ENCODE peak calls at places on chromosomes 2 and 18, in five cellular contexts. Y is iPS DF 6.9, B is aorta, W is mammary epithelial cell, A is tibial nerve. Q is an unnamed sample. For H3K4me1 and H3K36me3, the result is how much of the 10 kb centered on the place peaks cover.

GRCh38 chr2:48471048-48471474 is 58.9 kb upstream of the STON1 start:
- DNase-seq in Y (peak), B (no peak), W (peak), A (peak), Q (no peak)

GRCh38 chr2:106165064-106165463 is 29.0 kb downstream of the UXS1 start:
- DNase-seq in Y (peak), B (no peak), W (no peak), A (no peak), Q (no peak)

GRCh38 chr2:12948231-12948962 is 231.7 kb downstream of the TRIB2 start:
- DNase-seq in Y (no peak), B (no peak), W (no peak), A (no peak), Q (no peak)

GRCh38 chr2:3268705-3269029 is 109.0 kb downstream of the EIPR1 start:
- DNase-seq in Y (no peak), B (no peak), W (no peak), A (no peak), Q (no peak)

GRCh38 chr2:29000481-29000880 is 19.4 kb downstream of the TOGARAM2 start:
- DNase-seq in Y (no peak), B (no peak), W (no peak), A (peak), Q (no peak)

GRCh38 chr18:58847383-58848071 is 17.1 kb upstream of the ZNF532 start:
- DNase-seq in Y (peak), B (no peak), W (no peak), A (no peak), Q (no peak)

GRCh38 chr2:84884396-84884795 is 3.5 kb upstream of the TRABD2A start:
- DNase-seq in Y (no peak), B (no peak), W (no peak), A (no peak), Q (no peak)

GRCh38 chr2:173415663-173416469 is 61.2 kb downstream of the CDCA7 start:
- DNase-seq in Y (no peak), B (no peak), W (no peak), A (no peak), Q (no peak)

GRCh38 chr2:181319291-181319690 is 137.9 kb upstream of the ITGA4 start:
- DNase-seq in Y (no peak), B (no peak), W (no peak), A (no peak), Q (no peak)

GRCh38 chr2:195639959-195640358 is 17.1 kb upstream of the SLC39A10 start:
- DNase-seq in Y (no peak), B (no peak), W (no peak), A (no peak), Q (no peak)

GRCh38 chr2:211035548-211036185 is 479.3 kb downstream of the CPS1 start:
- DNase-seq in Y (no peak), B (no peak), W (peak), A (peak), Q (no peak)

GRCh38 chr2:163778045-163778753 is 42.4 kb upstream of the FIGN start:
- DNase-seq in Y (no peak), B (peak), W (peak), A (no peak), Q (no peak)

GRCh38 chr18:51890762-51891161 is 449.2 kb upstream of the DCC start:
- DNase-seq in Y (no peak), B (no peak), W (peak), A (no peak), Q (no peak)

GRCh38 chr2:48144777-48145176 is 238.5 kb upstream of the FBXO11 start:
- DNase-seq in Y (no peak), B (no peak), W (no peak), A (no peak), Q (peak)

GRCh38 chr2:44713170-44713569 is 228.3 kb upstream of the SIX3 start:
- DNase-seq in Y (no peak), B (no peak), W (peak), A (no peak), Q (peak)

GRCh38 chr18:73945130-73945792 is 202.4 kb downstream of the FBXO15 start:
- DNase-seq in Y (no peak), B (no peak), W (no peak), A (no peak), Q (no peak)

GRCh38 chr2:235839226-235839625 is 329.0 kb downstream of the GBX2 start:
- DNase-seq in Y (no peak), B (no peak), W (no peak), A (no peak), Q (no peak)

GRCh38 chr2:206160124-206160806 is 570 bp downstream of the EEF1B2 start:
- DNase-seq in Y (no peak), B (no peak), W (no peak), A (no peak), Q (no peak)

GRCh38 chr2:150876201-150877085 is 385.2 kb downstream of the RBM43 start:
- DNase-seq in Y (no peak), B (no peak), W (no peak), A (no peak), Q (no peak)

GRCh38 chr2:33158482-33159003 is 211.8 kb downstream of the LTBP1 start:
- DNase-seq in Y (no peak), B (no peak), W (peak), A (no peak), Q (no peak)

GRCh38 chr2:226797289-226797988 is 2.2 kb downstream of the IRS1 start:
- DNase-seq in Y (no peak), B (peak), W (no peak), A (no peak), Q (no peak)

GRCh38 chr18:54269924-54270844 is 867 bp downstream of the POLI start:
- DNase-seq in Y (no peak), B (no peak), W (peak), A (peak), Q (peak)

GRCh38 chr18:39602112-39602511 is 2036.5 kb upstream of the CELF4 start:
- DNase-seq in Y (no peak), B (no peak), W (no peak), A (no peak), Q (no peak)

GRCh38 chr2:134029478-134029877 is 224.4 kb upstream of the MGAT5 start:
- DNase-seq in Y (no peak), B (no peak), W (no peak), A (no peak), Q (no peak)

GRCh38 chr2:101518470-101519172 is 43.7 kb upstream of the RFX8 start:
- DNase-seq in Y (no peak), B (no peak), W (peak), A (no peak), Q (no peak)

GRCh38 chr2:152055366-152056108 is 43.3 kb downstream of the CACNB4 start:
- DNase-seq in Y (no peak), B (no peak), W (peak), A (no peak), Q (no peak)

GRCh38 chr2:173568054-173568453 is 213.4 kb downstream of the CDCA7 start:
- DNase-seq in Y (no peak), B (no peak), W (no peak), A (peak), Q (peak)

GRCh38 chr2:44768438-44769236 is 172.9 kb upstream of the SIX3 start:
- DNase-seq in Y (no peak), B (no peak), W (no peak), A (no peak), Q (no peak)

GRCh38 chr2:42043789-42044394 is 3.9 kb upstream of the PKDCC start:
- DNase-seq in Y (no peak), B (no peak), W (no peak), A (no peak), Q (no peak)

GRCh38 chr2:12169721-12170120 is 423.3 kb downstream of the LPIN1 start:
- DNase-seq in Y (no peak), B (peak), W (peak), A (peak), Q (no peak)

GRCh38 chr18:13216092-13216582 is 2.4 kb upstream of the LDLRAD4 start:
- DNase-seq in Y (peak), B (peak), W (peak), A (no peak), Q (peak)

GRCh38 chr2:23492941-23493340 is 108.0 kb downstream of the KLHL29 start:
- DNase-seq in Y (no peak), B (peak), W (peak), A (no peak), Q (no peak)

GRCh38 chr18:5275872-5276271 is 19.7 kb downstream of the ZBTB14 start:
- DNase-seq in Y (no peak), B (no peak), W (no peak), A (no peak), Q (no peak)

GRCh38 chr2:111663471-111663951 is 220.5 kb downstream of the ANAPC1 start:
- DNase-seq in Y (no peak), B (no peak), W (no peak), A (no peak), Q (no peak)

GRCh38 chr2:35989523-35989922 is 366.1 kb upstream of the CRIM1 start:
- DNase-seq in Y (no peak), B (no peak), W (peak), A (no peak), Q (no peak)

GRCh38 chr2:124149571-124149970 is 124.5 kb downstream of the CNTNAP5 start:
- DNase-seq in Y (no peak), B (no peak), W (no peak), A (no peak), Q (no peak)

GRCh38 chr2:207746131-207746530 is 23.6 kb downstream of the FZD5 start:
- DNase-seq in Y (no peak), B (no peak), W (peak), A (no peak), Q (peak)

GRCh38 chr2:194545978-194546377 is 1111.0 kb upstream of the SLC39A10 start:
- DNase-seq in Y (no peak), B (no peak), W (no peak), A (no peak), Q (peak)

GRCh38 chr18:57134564-57135211 is 12.2 kb upstream of the BOD1L2 start:
- DNase-seq in Y (no peak), B (no peak), W (no peak), A (no peak), Q (no peak)

GRCh38 chr2:234451852-234452625 is 44.8 kb downstream of the ARL4C start:
- DNase-seq in Y (no peak), B (no peak), W (peak), A (no peak), Q (no peak)

DNA sequence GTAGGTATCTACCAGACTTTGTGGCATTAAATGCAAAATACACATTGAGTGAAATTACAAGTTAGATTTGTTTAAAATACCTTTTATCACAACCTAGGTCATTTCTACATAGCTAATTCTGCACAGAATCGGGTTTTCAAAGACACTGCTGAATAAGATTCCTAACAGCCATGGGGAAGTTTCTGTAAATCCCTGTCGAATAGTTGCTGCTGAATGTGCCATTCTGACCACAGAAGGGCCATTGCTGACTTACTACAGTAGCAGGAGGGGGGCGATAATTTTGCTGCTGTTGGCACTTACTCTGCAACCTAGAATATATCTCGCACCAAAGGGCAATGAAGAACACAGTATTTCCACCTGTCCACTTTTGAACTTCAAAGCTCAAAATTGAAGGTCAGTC is 232.8 kb downstream of the TCF4 start:
- DNase-seq in Y (no peak), B (no peak), W (no peak), A (no peak), Q (no peak)
- H3K4me1 ChIP-seq in Y (under half), B (under half), W (under half), A (under half), Q (under half)

GRCh38 chr2:26778507-26778906 is 7.3 kb upstream of the CENPA start:
- DNase-seq in Y (no peak), B (peak), W (no peak), A (no peak), Q (no peak)
- H3K36me3 ChIP-seq in Y (under half), B (under half), W (under half), A (half or more), Q (half or more)

DNA sequence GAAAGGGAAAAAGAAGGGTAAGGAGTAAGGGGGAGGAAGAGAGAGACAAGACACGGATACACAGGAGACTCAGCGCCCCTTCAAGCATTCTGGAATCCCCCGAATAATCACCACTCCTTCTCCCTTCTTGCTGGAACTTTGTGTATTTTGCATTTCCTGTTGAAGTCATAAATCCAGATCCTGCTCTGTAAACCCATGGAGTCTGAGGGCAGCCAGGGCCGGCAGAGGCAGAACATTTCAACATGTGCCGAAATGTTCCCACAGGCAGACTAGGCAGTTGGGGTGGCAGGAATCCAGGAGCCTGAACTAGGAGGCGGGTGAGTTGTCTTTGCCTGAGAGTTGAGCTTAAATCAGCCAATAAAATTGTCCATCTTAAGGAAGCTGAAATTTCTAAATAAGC is 193.1 kb downstream of the SH3RF3 start:
- DNase-seq in Y (no peak), B (peak), W (peak), A (peak), Q (no peak)
- H3K4me1 ChIP-seq in Y (under half), B (under half), W (under half), A (under half), Q (under half)

GRCh38 chr2:239138610-239139009 is 262.2 kb downstream of the HDAC4 start:
- DNase-seq in Y (no peak), B (no peak), W (no peak), A (no peak), Q (no peak)
- H3K36me3 ChIP-seq in Y (under half), B (under half), W (under half), A (half or more), Q (half or more)

DNA sequence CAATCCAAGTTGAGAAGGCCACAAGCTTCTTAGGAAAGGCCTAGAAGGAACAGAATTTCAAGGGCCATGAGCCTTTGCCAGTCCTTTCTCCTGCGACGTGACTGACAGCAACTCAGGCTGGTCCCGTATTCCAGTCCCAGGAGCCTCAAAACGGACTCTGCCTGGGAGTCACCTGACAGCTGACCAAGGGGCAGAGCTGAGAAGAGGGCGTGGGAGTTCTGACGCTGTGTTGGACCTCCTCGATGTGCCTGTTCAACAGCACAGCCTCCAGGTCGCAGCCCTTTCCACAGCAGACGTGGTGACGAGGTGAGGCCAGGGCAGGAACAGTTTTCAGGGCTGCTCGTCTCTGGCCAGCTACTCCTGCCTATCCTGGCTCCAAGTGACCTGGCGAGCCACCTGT is 37.6 kb downstream of the CENPO start:
- DNase-seq in Y (no peak), B (peak), W (no peak), A (no peak), Q (no peak)
- H3K4me1 ChIP-seq in Y (under half), B (under half), W (under half), A (under half), Q (under half)

DNA sequence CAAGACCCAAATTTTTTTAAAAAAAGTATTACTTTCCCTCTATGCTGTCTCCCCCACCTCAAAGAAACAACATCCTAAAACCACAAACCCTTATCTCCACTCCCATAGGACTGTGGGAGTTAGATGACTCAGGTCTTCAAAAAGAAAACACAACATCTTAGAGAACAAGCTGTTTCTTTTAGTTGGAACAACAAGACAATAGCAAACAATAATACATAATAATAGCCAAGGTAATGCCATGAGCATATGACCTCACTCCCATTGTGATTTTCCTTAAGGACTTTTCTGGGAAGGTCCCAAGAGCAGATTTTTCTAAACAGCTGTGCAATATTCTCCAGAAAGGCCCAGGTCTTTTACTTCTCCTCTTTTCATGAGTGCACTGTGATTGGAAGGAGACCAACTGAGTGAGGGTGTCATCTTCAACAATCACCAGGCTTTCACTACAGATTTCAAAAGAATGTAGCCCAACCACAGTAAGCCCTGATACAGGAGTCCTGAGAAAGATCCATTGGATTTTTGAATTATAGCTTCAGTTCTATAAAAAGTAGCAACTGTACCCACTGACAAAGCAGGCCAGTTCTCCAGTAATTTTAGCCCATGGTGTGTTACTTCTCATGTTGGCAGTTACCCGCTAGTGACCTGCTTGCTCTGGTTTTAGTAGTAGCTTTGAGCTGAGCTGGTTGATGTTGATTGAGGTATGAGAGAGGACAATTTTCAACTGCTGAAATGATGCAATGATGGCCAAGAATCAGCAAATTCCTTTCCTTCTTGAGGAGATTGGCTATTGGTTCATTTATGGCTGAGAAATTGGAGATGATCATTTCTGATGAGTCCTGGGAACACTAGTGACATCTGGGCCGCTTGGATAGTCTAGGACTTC is 144.5 kb upstream of the TCF4 start:
- DNase-seq in Y (no peak), B (no peak), W (no peak), A (no peak), Q (no peak)
- H3K36me3 ChIP-seq in Y (under half), B (under half), W (under half), A (under half), Q (under half)

DNA sequence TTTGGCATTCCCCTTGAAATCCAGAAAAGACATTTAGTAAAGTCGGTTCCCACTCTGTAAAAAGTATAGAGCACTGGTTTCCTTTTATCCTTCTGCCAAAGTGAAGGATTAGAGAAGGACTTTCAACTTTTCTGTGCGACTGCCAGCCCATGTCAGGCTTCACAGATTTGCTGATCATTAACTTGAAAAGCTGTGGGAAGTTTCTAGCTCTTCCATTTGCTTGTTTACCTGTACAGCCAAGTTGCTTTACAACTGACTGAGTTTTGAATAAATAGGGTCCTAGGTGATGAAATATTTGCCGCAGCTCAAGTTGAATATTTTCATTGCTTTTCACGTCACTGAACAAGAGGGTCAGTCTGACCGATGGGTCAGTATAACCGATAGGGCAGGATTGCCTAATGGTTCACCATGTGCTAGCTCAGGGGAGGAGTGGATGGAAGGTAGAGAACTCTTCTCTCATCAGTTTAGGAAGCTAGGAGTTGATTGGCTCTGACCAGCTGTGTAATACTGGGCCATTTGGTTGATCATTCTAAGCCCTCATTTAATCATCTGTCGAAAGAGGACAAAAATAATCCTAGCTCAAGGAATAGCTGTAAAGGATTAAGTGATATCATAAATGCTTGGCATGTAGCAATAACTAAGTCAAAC is 30.4 kb downstream of the UPP2 start:
- DNase-seq in Y (no peak), B (no peak), W (no peak), A (no peak), Q (no peak)
- H3K4me1 ChIP-seq in Y (under half), B (under half), W (under half), A (under half), Q (under half)

GRCh38 chr2:46377666-46378560 is 80.7 kb downstream of the EPAS1 start:
- DNase-seq in Y (no peak), B (no peak), W (no peak), A (no peak), Q (no peak)

GRCh38 chr2:46375566-46376125 is 78.4 kb downstream of the EPAS1 start:
- DNase-seq in Y (no peak), B (no peak), W (no peak), A (no peak), Q (no peak)

GRCh38 chr2:46377287-46377605 is 80.0 kb downstream of the EPAS1 start:
- DNase-seq in Y (no peak), B (no peak), W (no peak), A (no peak), Q (no peak)

GRCh38 chr2:46378616-46379015 is 81.4 kb downstream of the EPAS1 start:
- DNase-seq in Y (no peak), B (no peak), W (no peak), A (no peak), Q (no peak)

GRCh38 chr2:46376586-46377286 is 79.5 kb downstream of the EPAS1 start:
- DNase-seq in Y (no peak), B (no peak), W (no peak), A (no peak), Q (no peak)
- H3K36me3 ChIP-seq in Y (under half), B (under half), W (under half), A (half or more), Q (under half)

Q was measured in CD4-positive, CD25-positive, alpha-beta regulatory T cell.